ENCODE peak calls at places on chromosome 12, in seven cellular contexts. Y is SK-N-SH, Z is GM12878, T is HepG2, N is H1, B is K562, W is GM12891. H is an unnamed sample.
A peak's percentile ranks its signal among the peaks of the same experiment; 100 is the strongest.

GRCh38 chr12:95611676-95612309 is 60.5 kb upstream of the USP44 start:
- DNase-seq in Y (no peak), Z (no peak), T (peak; percentile 62), N (no peak), B (no peak), W (no peak), H (no peak)

GRCh38 chr12:78489990-78490389 is 374.6 kb upstream of the SYT1 start:
- DNase-seq in Y (no peak), Z (no peak), T (no peak), N (no peak), B (no peak), W (no peak), H (no peak)

GRCh38 chr12:116302200-116303075 is 24.9 kb upstream of the MED13L start:
- DNase-seq in Y (no peak), Z (no peak), T (no peak), N (no peak), B (no peak), W (no peak), H (no peak)

GRCh38 chr12:46661161-46661845 is 164.5 kb downstream of the SLC38A4 start:
- DNase-seq in Y (peak; percentile 39), Z (peak; percentile 48), T (peak; percentile 77), N (no peak), B (no peak), W (peak; percentile 16), H (no peak)

GRCh38 chr12:131371580-131372475 is 339.1 kb upstream of the SFSWAP start:
- DNase-seq in Y (no peak), Z (no peak), T (no peak), N (no peak), B (no peak), W (no peak), H (no peak)

GRCh38 chr12:14410177-14410576 is 44.7 kb downstream of the ATF7IP start:
- DNase-seq in Y (no peak), Z (no peak), T (no peak), N (no peak), B (no peak), W (no peak), H (no peak)

GRCh38 chr12:26787125-26787495 is 45.9 kb downstream of the ITPR2 start:
- DNase-seq in Y (peak; percentile 65), Z (no peak), T (no peak), N (no peak), B (no peak), W (no peak), H (no peak)

GRCh38 chr12:40793471-40793870 is 101.2 kb downstream of the CNTN1 start:
- DNase-seq in Y (no peak), Z (no peak), T (no peak), N (no peak), B (no peak), W (no peak), H (no peak)

GRCh38 chr12:39448038-39448437 is 5.1 kb upstream of the KIF21A start:
- DNase-seq in Y (no peak), Z (no peak), T (no peak), N (no peak), B (no peak), W (no peak), H (no peak)

GRCh38 chr12:90712671-90713070 is 242.3 kb downstream of the CCER1 start:
- DNase-seq in Y (no peak), Z (no peak), T (no peak), N (no peak), B (no peak), W (no peak), H (no peak)
- TF ChIP-seq TAF1 in Y (no peak), Z (no peak), T (no peak), N (no peak), B (no peak), W (no peak), H (no peak)

GRCh38 chr12:108691154-108691994 is 39.9 kb downstream of the CORO1C start:
- DNase-seq in Y (peak; percentile 77), Z (peak; percentile 63), T (peak; percentile 96), N (peak; percentile 82), B (peak; percentile 81), W (peak; percentile 15), H (no peak)

GRCh38 chr12:108690799-108691153 is 40.5 kb downstream of the CORO1C start:
- DNase-seq in Y (no peak), Z (no peak), T (no peak), N (no peak), B (no peak), W (no peak), H (no peak)

GRCh38 chr12:108693186-108693585 is 38.1 kb downstream of the CORO1C start:
- DNase-seq in Y (no peak), Z (no peak), T (no peak), N (no peak), B (no peak), W (no peak), H (no peak)

GRCh38 chr12:108693781-108694180 is 37.5 kb downstream of the CORO1C start:
- DNase-seq in Y (no peak), Z (no peak), T (no peak), N (no peak), B (no peak), W (no peak), H (no peak)

GRCh38 chr12:108691995-108692808 is 39.1 kb downstream of the CORO1C start:
- DNase-seq in Y (no peak), Z (no peak), T (no peak), N (no peak), B (no peak), W (no peak), H (no peak)
- TF ChIP-seq TAF1 in Y (no peak), Z (no peak), T (no peak), N (no peak), B (no peak), W (no peak), H (no peak)

GRCh38 chr12:56411781-56412639 is 37.2 kb downstream of the TIMELESS start:
- DNase-seq in Y (no peak), Z (no peak), T (no peak), N (no peak), B (no peak), W (no peak), H (no peak)
- TF ChIP-seq TAF1 in Y (no peak), Z (no peak), T (no peak), N (no peak), B (no peak), W (no peak), H (no peak)

DNA sequence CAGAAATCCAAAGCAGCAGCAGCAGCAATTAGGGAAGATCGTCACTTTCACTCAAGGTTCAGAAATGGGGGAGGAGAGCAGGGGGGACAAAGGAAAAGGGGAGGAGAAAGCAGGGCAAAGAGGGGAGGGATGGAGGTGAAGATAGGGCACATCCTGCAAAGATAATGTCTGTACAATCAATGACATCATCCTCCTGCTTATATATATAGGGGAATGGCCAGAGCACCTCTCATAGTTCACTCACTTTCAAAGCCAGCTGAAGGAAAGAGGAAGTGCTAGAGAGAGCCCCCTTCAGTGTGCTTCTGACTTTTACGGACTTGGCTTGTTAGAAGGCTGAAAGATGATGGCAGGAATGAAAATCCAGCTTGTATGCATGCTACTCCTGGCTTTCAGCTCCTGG is at the start of gene NTS:
- DNase-seq in Y (no peak), Z (no peak), T (no peak), N (no peak), B (no peak), W (no peak), H (no peak)
- TF ChIP-seq TAF1 in Y (no peak), Z (no peak), T (no peak), N (no peak), B (no peak), W (no peak), H (no peak)

GRCh38 chr12:121579190-121579791 is 1.5 kb downstream of the KDM2B start:
- DNase-seq in Y (peak; percentile 76), Z (no peak), T (no peak), N (no peak), B (peak; percentile 67), W (peak; percentile 52), H (peak; percentile 56)

GRCh38 chr12:121577443-121578180 is 3.2 kb downstream of the KDM2B start:
- DNase-seq in Y (no peak), Z (no peak), T (no peak), N (no peak), B (no peak), W (no peak), H (no peak)

GRCh38 chr12:121576851-121577391 is 3.9 kb downstream of the KDM2B start:
- DNase-seq in Y (no peak), Z (no peak), T (peak; percentile 40), N (peak; percentile 78), B (no peak), W (no peak), H (no peak)

GRCh38 chr12:121579981-121580868 is 598 bp downstream of the KDM2B start:
- DNase-seq in Y (peak; percentile 84), Z (no peak), T (peak; percentile 34), N (peak; percentile 54), B (peak; percentile 84), W (peak; percentile 49), H (no peak)

DNA sequence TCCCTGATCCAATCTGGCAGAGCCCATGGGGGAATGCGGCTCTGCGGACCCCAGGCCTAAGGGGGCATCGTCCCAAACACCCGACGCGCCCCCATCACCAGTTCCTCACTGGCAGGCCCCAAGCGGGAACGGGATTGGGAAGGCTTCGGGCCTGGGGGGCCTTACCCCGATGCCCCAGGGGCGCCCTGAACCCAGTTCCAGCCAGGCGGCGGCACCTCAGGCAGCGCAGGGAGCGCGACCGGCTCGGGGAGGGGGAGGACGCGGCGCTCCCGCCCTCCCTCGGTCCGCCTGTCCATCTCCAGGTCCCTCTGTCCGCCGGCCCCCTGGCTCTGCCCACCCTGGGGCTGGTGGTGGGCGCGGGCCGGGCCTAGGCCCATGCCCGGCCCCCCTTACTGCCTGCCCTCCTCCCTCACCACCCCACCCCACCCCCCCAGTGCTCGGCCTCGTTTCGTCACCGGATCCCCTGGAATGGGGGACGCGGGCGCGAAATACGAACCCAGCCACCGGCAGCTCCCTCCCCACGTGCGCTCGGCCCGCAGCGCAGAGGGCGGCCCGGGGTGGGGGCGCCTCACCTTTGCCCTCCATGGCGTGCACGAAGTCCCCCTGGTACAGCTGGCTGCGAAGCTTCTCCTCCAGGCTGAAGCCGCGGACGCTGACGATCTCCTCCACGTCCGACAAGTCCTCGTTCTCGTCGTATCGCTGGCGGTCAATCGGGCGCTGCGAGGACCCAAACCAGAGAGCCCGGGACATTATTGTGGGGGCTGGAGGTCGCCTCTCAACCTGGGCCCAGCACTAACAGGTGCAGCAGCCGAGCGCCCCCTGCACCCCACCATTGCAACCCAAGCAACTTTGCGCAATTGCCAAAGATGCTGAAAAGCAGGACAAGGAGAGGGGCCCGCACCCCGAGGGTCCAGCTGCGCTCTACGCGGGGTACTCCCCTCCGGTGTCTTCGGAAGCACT is 2.3 kb downstream of the KDM2B start:
- DNase-seq in Y (peak; percentile 37), Z (no peak), T (no peak), N (peak; percentile 34), B (no peak), W (no peak), H (no peak)
- TF ChIP-seq TAF1 in Y (no peak), Z (no peak), T (no peak), N (no peak), B (no peak), W (no peak), H (no peak)

GRCh38 chr12:6092784-6093722 is 31.4 kb downstream of the VWF start:
- DNase-seq in Y (no peak), Z (no peak), T (no peak), N (no peak), B (no peak), W (no peak), H (no peak)
- TF ChIP-seq TAF1 in Y (no peak), Z (no peak), T (no peak), N (no peak), B (no peak), W (no peak), H (no peak)

H was measured in GM12892.